ENCODE peak calls at places on chromosomes 13 and 19, in five cellular contexts. N is adrenal gland, K is body of pancreas, M is choroid plexus epithelial cell, Y is neural progenitor cell. H is an unnamed sample.

GRCh38 chr13:18965347-18965855 is 216.2 kb downstream of the TUBA3C start:
- DNase-seq in K (no peak), Y (no peak), M (no peak), N (no peak), H (no peak)

GRCh38 chr19:5585461-5586299 is 17.9 kb upstream of the TINCR start:
- DNase-seq in K (peak; percentile 39), M (peak; percentile 44), Y (peak; percentile 80), N (peak; percentile 65), H (no peak)

GRCh38 chr19:6861683-6862286 is 25.6 kb upstream of the ADGRE1 start:
- DNase-seq in K (no peak), M (no peak), N (no peak), Y (no peak), H (no peak)

GRCh38 chr19:33376423-33376822 is 2.9 kb downstream of the CEBPG start:
- DNase-seq in M (peak; percentile 70), N (peak; percentile 51), Y (no peak), K (peak; percentile 79), H (peak; percentile 69)

GRCh38 chr13:51935326-51936171 is 73.8 kb downstream of the CCDC70 start:
- DNase-seq in K (peak; percentile 49), Y (peak; percentile 61), N (no peak), M (peak; percentile 9), H (peak; percentile 4)

GRCh38 chr13:70747305-70747704 is 639.1 kb upstream of the KLHL1 start:
- DNase-seq in K (no peak), N (no peak), Y (no peak), M (peak; percentile 9), H (peak; percentile 3)

GRCh38 chr19:34360354-34360909 is 4.6 kb upstream of the GPI start:
- DNase-seq in K (no peak), M (no peak), N (no peak), Y (no peak), H (no peak)

GRCh38 chr19:13013649-13014048 is 18.4 kb downstream of the NFIX start:
- DNase-seq in N (no peak), M (no peak), K (no peak), Y (no peak), H (no peak)

GRCh38 chr19:6402834-6403608 is 10.1 kb upstream of the GTF2F1 start:
- DNase-seq in M (peak; percentile 87), N (no peak), K (peak; percentile 39), Y (peak; percentile 23), H (peak; percentile 63)

GRCh38 chr19:17560205-17560595 is 4.8 kb downstream of the COLGALT1 start:
- DNase-seq in N (peak; percentile 66), Y (no peak), K (peak; percentile 26), M (peak; percentile 99), H (peak; percentile 98)

GRCh38 chr19:42109896-42110295 is 22.4 kb downstream of the POU2F2 start:
- DNase-seq in K (no peak), M (no peak), N (no peak), Y (no peak), H (no peak)

GRCh38 chr19:16076154-16076957 is at the start of gene TPM4:
- DNase-seq in Y (peak; percentile 96), N (peak; percentile 87), M (peak; percentile 98), K (peak; percentile 82), H (peak; percentile 98)

GRCh38 chr13:76939215-76939614 is 9.1 kb upstream of the ACOD1 start:
- DNase-seq in N (no peak), Y (no peak), M (peak; percentile 62), K (no peak), H (peak; percentile 16)

GRCh38 chr19:33868821-33869412 is 72.2 kb downstream of the KCTD15 start:
- DNase-seq in K (peak; percentile 41), M (peak; percentile 51), N (no peak), Y (peak; percentile 50), H (peak; percentile 17)

GRCh38 chr19:47723573-47723923 is 10.3 kb downstream of the EHD2 start:
- DNase-seq in M (peak; percentile 94), K (peak; percentile 77), Y (no peak), N (peak; percentile 87), H (peak; percentile 92)

DNA sequence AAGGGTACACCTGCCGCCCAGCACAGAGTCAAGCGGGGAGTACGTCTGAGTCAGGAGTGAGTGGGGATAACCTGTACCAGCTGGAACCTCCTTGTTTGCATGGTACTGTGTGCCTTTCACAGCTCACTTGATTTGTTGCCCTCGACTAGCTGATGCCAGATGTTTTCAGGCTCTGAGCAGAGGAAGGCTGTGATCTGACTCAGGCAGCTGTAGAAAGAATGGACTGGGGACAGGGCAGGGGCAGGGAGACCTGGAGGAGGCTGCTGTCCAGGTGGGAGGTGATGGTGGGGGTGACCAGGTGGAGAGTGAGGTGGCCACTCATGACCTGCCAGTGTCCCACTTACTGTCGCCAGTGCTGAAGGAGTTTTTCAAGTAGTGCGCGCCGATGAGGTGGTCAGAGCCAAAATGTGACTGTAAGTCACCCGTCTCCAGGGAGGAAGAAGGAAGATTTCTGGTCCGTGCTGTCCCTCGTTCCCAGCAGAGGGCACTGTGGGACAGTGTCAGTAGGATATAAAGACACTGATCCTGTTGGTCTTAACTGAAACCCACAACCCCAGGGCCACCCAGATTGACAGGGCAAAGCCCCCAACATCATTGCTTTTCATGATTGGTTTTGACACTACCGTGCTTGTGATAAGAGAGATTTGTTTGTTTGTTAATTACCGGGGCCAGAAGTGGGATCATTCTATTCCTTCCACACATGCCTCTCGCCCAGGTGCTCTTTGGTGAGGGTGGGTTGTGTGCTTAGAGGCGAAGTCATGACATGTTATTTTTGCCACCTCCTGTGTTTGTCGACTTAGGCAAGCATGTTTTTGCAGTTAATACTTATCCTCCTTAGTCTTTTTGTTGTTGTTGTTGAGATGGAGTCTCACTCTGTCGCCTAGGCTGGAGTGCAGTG is 128.4 kb downstream of the DPF1 start:
- DNase-seq in M (peak; percentile 80), K (peak; percentile 82), Y (peak; percentile 89), N (peak; percentile 65), H (peak; percentile 73)
- TF ChIP-seq CTCF in M (peak; percentile 86), K (peak; percentile 60), Y (peak; percentile 83), N (peak; percentile 73), H (peak; percentile 74)

DNA sequence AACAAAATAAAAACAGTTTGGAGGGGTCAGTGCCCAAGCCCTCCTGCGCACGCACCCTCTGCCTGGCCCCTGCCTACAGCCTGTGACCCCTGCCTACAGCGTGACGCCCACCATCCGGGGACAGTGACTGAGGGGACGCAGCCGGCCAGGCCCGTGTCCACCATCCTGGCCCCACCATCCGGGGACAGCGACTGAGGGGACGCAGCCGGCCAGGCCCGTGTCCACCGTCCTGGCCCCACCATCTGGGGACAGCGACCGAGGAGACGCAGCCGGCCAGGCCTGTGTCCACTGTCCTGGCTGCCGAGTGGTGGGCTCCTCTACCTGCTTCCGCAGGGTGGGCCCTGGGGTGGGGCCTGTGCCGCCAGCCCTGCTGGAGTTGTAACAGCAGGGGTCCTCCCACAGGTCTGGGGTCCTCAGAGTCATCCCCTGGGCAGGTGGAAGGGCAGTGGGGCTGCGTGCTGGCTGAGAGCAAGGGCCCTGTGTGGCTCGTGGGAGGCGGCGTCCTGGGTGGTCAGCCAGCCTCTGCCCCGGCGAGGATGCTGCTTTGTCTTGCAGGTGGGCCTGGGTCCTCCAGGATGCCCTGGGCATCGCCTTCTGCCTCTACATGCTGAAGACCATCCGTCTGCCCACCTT is 14.3 kb downstream of the SPPL2B start:
- DNase-seq in N (no peak), M (no peak), Y (no peak), K (no peak), H (no peak)
- H3K4me3 ChIP-seq in N (no peak overlapping the region), M (no peak overlapping the region), Y (no peak overlapping the region), K (no peak overlapping the region), H (no peak overlapping the region)

GRCh38 chr13:23822252-23822824 is 66.9 kb downstream of the MIPEP start:
- DNase-seq in Y (no peak), N (no peak), M (no peak), K (no peak), H (peak; percentile 20)
- TF ChIP-seq CTCF in Y (no peak), N (no peak), M (no peak), K (no peak), H (no peak)

GRCh38 chr13:92017737-92018136 is 619.3 kb downstream of the GPC5 start:
- DNase-seq in M (no peak), N (no peak), Y (no peak), K (no peak), H (no peak)

DNA sequence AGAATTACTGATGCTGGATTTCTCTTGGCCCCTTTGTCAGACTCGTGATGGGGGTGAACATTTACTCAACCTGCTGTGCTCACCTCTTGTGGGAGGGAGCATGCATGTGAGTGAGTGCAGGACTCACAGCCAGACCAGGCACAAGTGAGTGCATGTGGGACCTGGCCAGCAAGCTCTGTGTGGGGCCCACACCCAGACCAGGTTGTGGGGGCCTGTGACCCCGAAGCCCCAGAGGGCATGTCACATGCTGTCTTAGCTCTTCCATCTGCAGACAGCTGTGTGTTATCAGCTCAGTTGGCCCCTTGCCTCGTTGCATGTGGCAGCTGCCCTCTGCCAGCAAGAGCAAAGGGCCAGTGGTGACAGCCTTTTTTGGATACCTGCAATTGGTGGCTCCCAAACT is 614.4 kb downstream of the GPC5 start:
- DNase-seq in M (no peak), K (no peak), Y (no peak), N (no peak), H (no peak)
- H3K4me3 ChIP-seq in M (no peak overlapping the region), K (no peak overlapping the region), Y (no peak overlapping the region), N (no peak overlapping the region), H (no peak overlapping the region)

GRCh38 chr19:35994868-35995654 is at the start of gene SDHAF1:
- DNase-seq in Y (peak; percentile 96), N (peak; percentile 97), M (peak; percentile 95), K (peak; percentile 97), H (peak; percentile 94)
- TF ChIP-seq CTCF in Y (no peak), N (no peak), M (no peak), K (no peak), H (no peak)

DNA sequence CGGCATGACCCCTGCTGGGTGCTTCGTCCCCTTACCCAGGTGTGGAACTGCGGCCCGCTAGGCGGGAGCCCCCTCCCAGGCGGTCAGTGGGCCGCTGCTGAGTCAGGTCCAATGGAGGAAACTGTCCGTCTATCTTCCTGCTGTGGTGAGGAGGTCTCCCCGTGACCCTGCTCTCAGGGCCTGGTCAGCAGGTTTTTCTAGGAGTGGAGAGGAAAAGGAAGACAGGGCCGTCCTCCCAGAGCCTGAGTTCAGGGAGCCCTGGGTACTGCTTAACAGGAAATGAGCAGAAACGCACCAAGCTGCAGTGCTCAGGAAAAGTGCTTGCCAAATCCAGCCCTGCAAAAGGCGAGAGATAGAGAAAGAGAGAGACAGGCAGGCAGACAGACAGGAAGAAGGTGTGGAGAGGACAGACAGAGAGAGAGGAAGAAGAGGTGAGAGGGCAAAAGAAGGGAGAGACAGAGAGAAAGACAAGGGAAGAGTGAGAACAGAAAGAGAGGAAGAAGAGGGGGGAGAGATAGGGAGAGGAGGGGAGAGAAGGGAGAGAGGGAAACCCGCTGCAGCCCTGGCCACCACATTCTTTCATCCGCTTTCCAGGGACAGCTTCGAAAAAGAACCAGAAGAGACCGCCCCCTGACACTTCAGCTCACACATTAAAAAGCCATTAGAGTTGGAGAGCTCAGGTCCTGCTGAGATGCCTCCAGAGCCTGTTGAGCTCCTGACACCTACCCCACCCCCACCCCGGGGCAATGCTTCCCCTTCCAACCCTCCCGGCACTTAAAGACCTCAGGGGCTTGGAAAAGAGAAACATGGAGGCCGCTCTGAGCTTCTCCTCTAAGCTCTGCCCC is 10.1 kb downstream of the SH3GL1 start:
- DNase-seq in Y (peak; percentile 87), M (peak; percentile 79), N (peak; percentile 73), K (no peak), H (peak; percentile 66)
- H3K4me3 ChIP-seq in Y (peak overlapping the region; percentile 30), M (peak overlapping the region; percentile 17), N (no peak overlapping the region), K (no peak overlapping the region), H (peak overlapping the region; percentile 1)

GRCh38 chr19:1000095-1000494 is at the start of gene GRIN3B:
- DNase-seq in K (peak; percentile 66), Y (peak; percentile 90), M (peak; percentile 24), N (no peak), H (peak; percentile 45)
- TF ChIP-seq CTCF in K (peak; percentile 23), Y (peak; percentile 78), M (peak; percentile 48), N (peak; percentile 35), H (peak; percentile 43)